ENCODE peak calls at places on chromosomes 7 and 10, in six cellular contexts. U is GM23338, W is WERI-Rb-1, R is tibial nerve, O is mammary epithelial cell, X is ovary. H is an unnamed sample.

GRCh38 chr10:76303682-76304316 is 872.4 kb downstream of the LRMDA start:
- DNase-seq in O (peak; percentile 51), R (peak; percentile 72), X (peak; percentile 76), U (peak; percentile 89), W (peak; percentile 84), H (no peak)

GRCh38 chr7:20647908-20648776 is 32.7 kb downstream of the ABCB5 start:
- DNase-seq in X (no peak), R (no peak), W (peak; percentile 50), O (peak; percentile 22), U (peak; percentile 86), H (no peak)

GRCh38 chr10:94358480-94358879 is 4.3 kb downstream of the NOC3L start:
- DNase-seq in W (no peak), O (peak; percentile 79), U (no peak), R (no peak), X (no peak), H (no peak)

GRCh38 chr7:82221152-82221674 is 222.4 kb downstream of the CACNA2D1 start:
- DNase-seq in X (no peak), R (no peak), O (no peak), W (no peak), U (no peak), H (no peak)

GRCh38 chr10:132712291-132712690 is 73.7 kb downstream of the NKX6-2 start:
- DNase-seq in W (no peak), X (no peak), O (no peak), U (no peak), R (no peak), H (no peak)

GRCh38 chr10:92142949-92143348 is 147.9 kb downstream of the CPEB3 start:
- DNase-seq in U (no peak), O (no peak), R (no peak), W (no peak), X (no peak), H (no peak)

GRCh38 chr7:84263106-84263505 is 68.5 kb upstream of the SEMA3A start:
- DNase-seq in U (no peak), R (no peak), O (no peak), W (no peak), X (no peak), H (no peak)

GRCh38 chr10:124339951-124340760 is 78.6 kb downstream of the OAT start:
- DNase-seq in R (no peak), O (peak; percentile 19), U (no peak), W (no peak), X (peak; percentile 57), H (peak; percentile 88)

GRCh38 chr10:106765355-106765754 is 399.2 kb downstream of the SORCS1 start:
- DNase-seq in R (no peak), O (no peak), W (no peak), X (no peak), U (peak; percentile 43), H (no peak)

GRCh38 chr10:70348228-70348850 is 34.1 kb downstream of the LRRC20 start:
- DNase-seq in O (peak; percentile 32), W (peak; percentile 58), U (peak; percentile 77), X (peak; percentile 65), R (peak; percentile 39), H (no peak)

GRCh38 chr10:79401015-79401921 is 44.2 kb downstream of the ZCCHC24 start:
- DNase-seq in W (peak; percentile 61), O (no peak), X (peak; percentile 92), R (peak; percentile 59), U (no peak), H (no peak)

GRCh38 chr10:486668-487067 is 202.8 kb downstream of the DIP2C start:
- DNase-seq in W (no peak), U (no peak), R (no peak), X (no peak), O (no peak), H (peak; percentile 68)

GRCh38 chr7:51288896-51289607 is 27.6 kb downstream of the COBL start:
- DNase-seq in U (peak; percentile 44), W (peak; percentile 80), O (no peak), R (no peak), X (no peak), H (no peak)

GRCh38 chr7:39855325-39855674 is 94.8 kb upstream of the CDK13 start:
- DNase-seq in U (no peak), R (no peak), O (no peak), W (no peak), X (no peak), H (no peak)

GRCh38 chr7:51472873-51473272 is 156.3 kb upstream of the COBL start:
- DNase-seq in W (no peak), R (no peak), X (no peak), U (no peak), O (no peak), H (no peak)

DNA sequence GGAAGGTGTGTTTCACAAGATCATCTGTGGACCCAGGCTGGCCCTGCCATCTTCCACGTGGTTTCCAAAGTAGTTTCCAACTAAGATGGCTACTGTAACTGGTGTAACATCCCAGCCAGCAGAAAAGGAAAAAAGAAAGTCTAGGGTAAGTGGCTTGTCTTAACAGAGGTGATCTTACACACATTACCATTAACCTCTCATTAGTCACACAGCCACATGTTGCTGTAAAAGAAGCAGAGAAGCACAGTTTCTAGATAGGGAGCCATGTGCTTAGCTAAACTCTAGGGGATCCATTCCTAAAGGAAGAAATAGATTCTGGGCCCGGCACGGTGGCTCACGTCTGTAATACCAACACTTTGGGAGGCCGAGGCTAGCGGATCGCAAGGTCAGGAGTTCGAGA is 54.3 kb downstream of the ZNF438 start:
- DNase-seq in U (no peak), W (no peak), R (no peak), O (no peak), X (no peak), H (no peak)
- H3K4me3 ChIP-seq in U (no peak overlapping the region), W (no peak overlapping the region), R (no peak overlapping the region), O (no peak overlapping the region), X (no peak overlapping the region), H (no peak overlapping the region)

GRCh38 chr7:46786221-46786951 is 795.5 kb downstream of the TNS3 start:
- DNase-seq in W (no peak), X (no peak), O (peak; percentile 88), U (peak; percentile 55), R (no peak), H (no peak)
- TF ChIP-seq CTCF in W (no peak), X (no peak), O (peak; percentile 2), U (peak; percentile 28), R (no peak), H (no peak)

GRCh38 chr7:117076426-117076943 is 123.2 kb downstream of the ST7 start:
- DNase-seq in W (no peak), X (no peak), O (no peak), U (no peak), R (no peak), H (no peak)
- H3K27ac ChIP-seq in W (no peak overlapping the region), X (no peak overlapping the region), O (no peak overlapping the region), U (no peak overlapping the region), R (no peak overlapping the region), H (no peak overlapping the region)

DNA sequence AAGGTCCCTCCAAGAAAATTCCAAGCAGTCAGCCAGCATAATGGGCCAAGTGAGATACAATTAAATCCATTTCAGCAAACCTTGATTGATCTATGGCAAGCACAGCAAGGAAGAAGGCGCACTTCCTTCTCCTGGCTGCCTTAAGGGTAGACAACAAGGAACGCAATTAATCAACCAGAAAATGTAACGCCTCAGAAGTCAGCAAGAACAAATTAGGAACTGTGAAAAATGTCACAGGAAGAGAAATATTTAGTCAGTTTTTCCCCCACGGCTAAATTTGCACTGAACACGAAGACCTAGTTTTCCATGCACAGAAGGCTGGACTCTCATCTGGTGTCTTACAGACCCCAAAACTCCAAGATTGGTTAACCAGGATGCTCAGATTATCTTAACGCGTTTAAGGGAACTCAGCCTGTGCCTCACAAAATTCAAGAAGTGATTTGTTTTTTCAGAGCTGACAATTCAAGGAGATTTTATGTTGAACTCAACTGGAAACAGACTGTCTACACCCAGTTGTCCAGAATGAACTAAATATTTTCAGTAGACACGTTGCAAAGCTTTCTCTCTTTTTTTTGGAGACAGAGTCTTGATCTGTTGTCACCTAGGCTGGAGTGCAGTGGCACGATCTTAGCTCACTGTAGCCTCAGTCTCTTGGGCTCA is 14.3 kb downstream of the SNX8 start:
- DNase-seq in U (no peak), O (no peak), W (no peak), X (no peak), R (no peak), H (no peak)
- H3K4me3 ChIP-seq in U (no peak overlapping the region), O (no peak overlapping the region), W (no peak overlapping the region), X (no peak overlapping the region), R (no peak overlapping the region), H (no peak overlapping the region)

DNA sequence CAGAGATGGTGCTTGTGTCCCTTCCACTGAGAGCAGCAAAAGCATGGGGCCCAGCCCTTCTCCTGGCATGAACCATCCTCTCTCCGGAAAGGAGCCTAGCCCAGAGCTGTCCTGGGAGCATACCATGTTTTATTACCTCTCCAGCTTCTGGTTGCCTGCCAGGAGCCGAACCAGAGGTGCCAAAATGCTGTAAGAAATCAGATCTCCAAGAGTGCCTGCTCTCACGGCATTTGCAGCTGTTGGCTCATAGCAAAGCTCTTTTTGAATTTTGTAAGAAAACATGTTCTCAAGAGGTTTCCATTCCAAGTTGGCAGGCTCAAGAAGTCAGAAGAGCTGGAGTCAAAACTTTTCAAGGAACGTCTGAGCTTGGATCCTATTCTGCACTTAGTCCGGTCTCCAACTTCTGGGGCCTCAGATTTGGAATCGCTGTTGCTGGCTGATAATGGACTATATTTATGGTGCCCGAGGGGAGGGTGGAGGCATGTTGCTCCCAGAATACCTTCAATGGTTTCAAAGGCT is 211.7 kb upstream of the MKI67 start:
- DNase-seq in O (no peak), U (no peak), X (no peak), W (no peak), R (peak; percentile 38), H (no peak)
- TF ChIP-seq CTCF in O (no peak), U (no peak), X (no peak), W (no peak), R (no peak), H (no peak)

GRCh38 chr10:119289227-119289925 is 82.0 kb downstream of the GRK5 start:
- DNase-seq in U (no peak), X (peak; percentile 69), W (no peak), R (no peak), O (no peak), H (no peak)
- H3K27ac ChIP-seq in U (no peak overlapping the region), X (peak overlapping the region; percentile 87), W (peak overlapping the region; percentile 20), R (peak overlapping the region; percentile 81), O (no peak overlapping the region), H (peak overlapping the region; percentile 65)

GRCh38 chr10:123140164-123140982 is 4.6 kb downstream of the HMX3 start:
- DNase-seq in O (no peak), W (no peak), U (peak; percentile 71), R (no peak), X (no peak), H (no peak)
- H3K4me3 ChIP-seq in O (no peak overlapping the region), W (no peak overlapping the region), U (peak overlapping the region; percentile 50), R (no peak overlapping the region), X (no peak overlapping the region), H (no peak overlapping the region)

GRCh38 chr7:143975617-143976016 is 21.0 kb downstream of the OR2F1 start:
- DNase-seq in X (no peak), R (no peak), O (no peak), U (peak; percentile 73), W (peak; percentile 24), H (no peak)
- TF ChIP-seq CTCF in X (no peak), R (no peak), O (peak; percentile 26), U (peak; percentile 44), W (peak; percentile 42), H (no peak)

H was measured in coronary artery.